ENCODE peak calls at places on chromosomes 7 and 10, in five cellular contexts. D is stimulated activated CD4-positive, alpha-beta T cell treated with anti-CD3 and anti-CD28 coated beads, Interleukin-12 subunit alpha, Interleukin-12 subunit beta, amount 100 ng/mL, for 4 hours; Y is NCI-H2081; N is retina; V is A549. U is an unnamed sample.

GRCh38 chr7:93147358-93147757 is 827 bp downstream of the SAMD9L start:
- DNase-seq in D (peak; percentile 3), Y (no peak), N (peak; percentile 14), V (peak; percentile 11), U (no peak)

GRCh38 chr10:43198682-43199005 is 60.4 kb downstream of the CSGALNACT2 start:
- DNase-seq in D (no peak), Y (no peak), N (no peak), V (no peak), U (no peak)

GRCh38 chr7:26868841-26869505 is 4.6 kb upstream of the SKAP2 start:
- DNase-seq in D (no peak), Y (no peak), N (no peak), V (peak; percentile 27), U (no peak)

GRCh38 chr7:1523208-1523607 is 7.3 kb upstream of the MAFK start:
- DNase-seq in D (no peak), Y (no peak), N (no peak), V (peak; percentile 43), U (no peak)

GRCh38 chr10:51642591-51642990 is 56.8 kb downstream of the CSTF2T start:
- DNase-seq in D (no peak), Y (no peak), N (peak; percentile 51), V (no peak), U (no peak)

GRCh38 chr10:124222298-124223000 is 129.1 kb upstream of the CHST15 start:
- DNase-seq in D (no peak), Y (no peak), N (peak; percentile 44), V (no peak), U (no peak)

GRCh38 chr10:116621476-116621875 is 723 bp downstream of the PNLIPRP2 start:
- DNase-seq in D (no peak), Y (no peak), N (no peak), V (no peak), U (no peak)

GRCh38 chr10:44908071-44908709 is 2.9 kb upstream of the TMEM72 start:
- DNase-seq in D (no peak), Y (no peak), N (no peak), V (no peak), U (no peak)

GRCh38 chr10:126321455-126321854 is 66.8 kb downstream of the ADAM12 start:
- DNase-seq in D (no peak), Y (no peak), N (no peak), V (no peak), U (no peak)

GRCh38 chr10:17660921-17661320 is 17.0 kb downstream of the STAM start:
- DNase-seq in D (no peak), Y (no peak), N (no peak), V (no peak), U (no peak)

GRCh38 chr10:47319798-47320197 is 2.5 kb upstream of the GDF2 start:
- DNase-seq in D (no peak), Y (no peak), N (no peak), V (no peak), U (no peak)

GRCh38 chr7:74092321-74092963 is 8.8 kb downstream of the LIMK1 start:
- DNase-seq in D (no peak), Y (no peak), N (peak; percentile 47), V (no peak), U (no peak)

GRCh38 chr7:28017372-28017771 is 163.2 kb downstream of the JAZF1 start:
- DNase-seq in D (no peak), Y (no peak), N (no peak), V (no peak), U (no peak)

GRCh38 chr7:44238116-44238695 is 37.4 kb downstream of the YKT6 start:
- DNase-seq in D (no peak), Y (no peak), N (no peak), V (no peak), U (no peak)

GRCh38 chr10:34488476-34489130 is 326.5 kb downstream of the PARD3 start:
- DNase-seq in D (no peak), Y (no peak), N (no peak), V (no peak), U (no peak)

U was measured in effector CD8-positive, alpha-beta T cell.